ENCODE peak calls at places on chromosomes 7 and 10, in nine cellular contexts. C, X, W, A, V, P, O, Q and I are unnamed samples.

GRCh38 chr10:133307776-133308430 is 769 bp downstream of the TUBGCP2 start:
- DNase-seq in C (peak; percentile 93), X (peak; percentile 81), W (peak; percentile 91), A (peak; percentile 89), V (peak; percentile 92), P (peak; percentile 80), O (peak; percentile 58), Q (peak; percentile 98), I (peak; percentile 88)

GRCh38 chr10:49663596-49663995 is 15.9 kb upstream of the C10orf53 start:
- DNase-seq in C (no peak), X (no peak), W (no peak), A (no peak), V (no peak), P (no peak), O (no peak), Q (no peak), I (no peak)

GRCh38 chr7:159068893-159069448 is 75.7 kb downstream of the VIPR2 start:
- DNase-seq in C (no peak), X (no peak), W (no peak), A (no peak), V (no peak), P (no peak), O (no peak), Q (no peak), I (no peak)

GRCh38 chr10:62422068-62422590 is 48.0 kb downstream of the ZNF365 start:
- DNase-seq in C (no peak), X (peak; percentile 88), W (no peak), A (no peak), V (no peak), P (no peak), O (peak; percentile 90), Q (no peak), I (no peak)

GRCh38 chr7:30907527-30908267 is 4.0 kb upstream of the AQP1 start:
- DNase-seq in C (no peak), X (no peak), W (no peak), A (no peak), V (no peak), P (peak; percentile 72), O (no peak), Q (no peak), I (no peak)

GRCh38 chr10:43417950-43418768 is 9.2 kb upstream of the HNRNPF start:
- DNase-seq in C (no peak), X (no peak), W (no peak), A (no peak), V (no peak), P (no peak), O (no peak), Q (no peak), I (no peak)

GRCh38 chr7:150979706-150980390 is 1.7 kb upstream of the KCNH2 start:
- DNase-seq in C (no peak), X (no peak), W (no peak), A (no peak), V (no peak), P (no peak), O (no peak), Q (peak; percentile 23), I (no peak)

GRCh38 chr10:123835575-123835974 is 56.0 kb downstream of the CPXM2 start:
- DNase-seq in C (no peak), X (no peak), W (no peak), A (no peak), V (no peak), P (no peak), O (no peak), Q (no peak), I (no peak)

GRCh38 chr10:943334-944033 is 12.0 kb upstream of the LARP4B start:
- DNase-seq in C (no peak), X (no peak), W (no peak), A (no peak), V (no peak), P (no peak), O (no peak), Q (no peak), I (no peak)

GRCh38 chr10:16752099-16752498 is 65.1 kb downstream of the RSU1 start:
- DNase-seq in C (no peak), X (no peak), W (no peak), A (no peak), V (no peak), P (no peak), O (no peak), Q (no peak), I (no peak)

GRCh38 chr7:98200364-98200763 is 10.9 kb upstream of the BHLHA15 start:
- DNase-seq in C (no peak), X (no peak), W (no peak), A (no peak), V (no peak), P (no peak), O (no peak), Q (no peak), I (no peak)

GRCh38 chr7:111869266-111869665 is 307.0 kb upstream of the IMMP2L start:
- DNase-seq in C (no peak), X (no peak), W (no peak), A (no peak), V (no peak), P (no peak), O (no peak), Q (no peak), I (no peak)

GRCh38 chr10:21634599-21635365 is 100.8 kb downstream of the MLLT10 start:
- DNase-seq in C (no peak), X (no peak), W (no peak), A (no peak), V (no peak), P (no peak), O (peak; percentile 5), Q (no peak), I (no peak)

GRCh38 chr10:98020254-98020653 is 10.2 kb downstream of the CRTAC1 start:
- DNase-seq in C (no peak), X (no peak), W (no peak), A (no peak), V (no peak), P (no peak), O (no peak), Q (no peak), I (no peak)

DNA sequence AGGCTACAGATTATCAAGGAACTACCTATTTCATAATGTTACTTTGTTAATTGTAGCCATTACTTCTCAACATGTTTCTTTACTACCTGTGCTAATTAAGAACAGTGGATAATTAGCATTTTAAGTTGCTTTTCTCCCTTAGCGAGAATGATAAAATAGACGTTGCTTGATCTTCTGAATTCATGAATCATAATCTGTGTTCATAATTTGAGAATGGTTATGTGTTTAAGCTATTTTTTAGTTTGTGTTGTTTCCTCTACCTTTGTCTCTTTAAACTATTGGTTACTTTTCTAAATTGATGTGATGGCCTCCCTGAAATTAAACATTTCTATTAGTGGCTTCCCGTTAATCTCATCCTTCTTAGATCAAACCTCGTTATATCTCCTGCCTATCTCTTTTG is at the start of gene ZRANB1:
- DNase-seq in C (no peak), X (no peak), W (no peak), A (no peak), V (no peak), P (no peak), O (no peak), Q (no peak), I (no peak)
- H3K4me1 ChIP-seq in C (peaks cover 28% of the 10 kb centered on the region), X (peaks cover 7% of the 10 kb centered on the region), W (peaks cover 84% of the 10 kb centered on the region), A (no peaks in the 10 kb centered on the region), V (peaks cover 52% of the 10 kb centered on the region), P (peaks cover 16% of the 10 kb centered on the region), O (peaks cover 17% of the 10 kb centered on the region), Q (no peaks in the 10 kb centered on the region), I (peaks cover 5% of the 10 kb centered on the region)

DNA sequence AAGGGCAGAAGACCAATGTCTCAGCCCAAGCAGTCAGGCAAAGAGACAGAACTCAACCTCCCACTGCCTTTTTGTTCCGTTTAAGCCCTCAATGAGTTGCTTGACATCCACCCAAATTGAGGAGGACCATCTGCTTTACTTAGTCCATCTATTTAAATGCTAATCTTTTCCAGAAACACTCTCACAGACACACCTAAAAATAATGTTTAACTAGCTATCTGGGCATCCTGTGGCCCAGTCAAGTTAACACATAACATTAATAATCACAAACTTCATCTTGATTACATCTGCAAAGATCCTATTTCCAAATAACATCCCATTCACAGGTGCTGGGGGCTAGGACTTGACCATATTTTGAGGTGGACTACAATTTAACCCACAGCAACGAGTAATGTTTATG is 115.7 kb downstream of the RAB11FIP2 start:
- DNase-seq in C (no peak), X (no peak), W (no peak), A (no peak), V (no peak), P (no peak), O (no peak), Q (no peak), I (no peak)
- H3K4me3 ChIP-seq in C (no peak overlapping the region), X (no peak overlapping the region), W (no peak overlapping the region), A (no peak overlapping the region), V (no peak overlapping the region), P (no peak overlapping the region), O (no peak overlapping the region), Q (no peak overlapping the region), I (no peak overlapping the region)

GRCh38 chr10:118748041-118748440 is 6.7 kb downstream of the CACUL1 start:
- DNase-seq in C (no peak), X (no peak), W (no peak), A (no peak), V (no peak), P (no peak), O (no peak), Q (no peak), I (no peak)
- H3K9me3 ChIP-seq in C (no peaks in the 10 kb centered on the region), X (no peaks in the 10 kb centered on the region), W (no peaks in the 10 kb centered on the region), A (no peaks in the 10 kb centered on the region), V (no peaks in the 10 kb centered on the region), P (no peaks in the 10 kb centered on the region), O (no peaks in the 10 kb centered on the region), Q (no peaks in the 10 kb centered on the region), I (no peaks in the 10 kb centered on the region)

GRCh38 chr10:32938554-32939061 is 19.4 kb downstream of the ITGB1 start:
- DNase-seq in C (no peak), X (peak; percentile 37), W (peak; percentile 39), A (peak; percentile 63), V (no peak), P (no peak), O (no peak), Q (peak; percentile 56), I (peak; percentile 64)

GRCh38 chr10:32941357-32941756 is 16.7 kb downstream of the ITGB1 start:
- DNase-seq in C (no peak), X (no peak), W (no peak), A (no peak), V (no peak), P (no peak), O (no peak), Q (no peak), I (no peak)

GRCh38 chr10:32940321-32941264 is 17.4 kb downstream of the ITGB1 start:
- DNase-seq in C (no peak), X (peak; percentile 29), W (no peak), A (no peak), V (no peak), P (no peak), O (no peak), Q (no peak), I (no peak)

GRCh38 chr10:32939296-32940111 is 18.5 kb downstream of the ITGB1 start:
- DNase-seq in C (no peak), X (peak; percentile 34), W (no peak), A (no peak), V (no peak), P (no peak), O (no peak), Q (no peak), I (no peak)

DNA sequence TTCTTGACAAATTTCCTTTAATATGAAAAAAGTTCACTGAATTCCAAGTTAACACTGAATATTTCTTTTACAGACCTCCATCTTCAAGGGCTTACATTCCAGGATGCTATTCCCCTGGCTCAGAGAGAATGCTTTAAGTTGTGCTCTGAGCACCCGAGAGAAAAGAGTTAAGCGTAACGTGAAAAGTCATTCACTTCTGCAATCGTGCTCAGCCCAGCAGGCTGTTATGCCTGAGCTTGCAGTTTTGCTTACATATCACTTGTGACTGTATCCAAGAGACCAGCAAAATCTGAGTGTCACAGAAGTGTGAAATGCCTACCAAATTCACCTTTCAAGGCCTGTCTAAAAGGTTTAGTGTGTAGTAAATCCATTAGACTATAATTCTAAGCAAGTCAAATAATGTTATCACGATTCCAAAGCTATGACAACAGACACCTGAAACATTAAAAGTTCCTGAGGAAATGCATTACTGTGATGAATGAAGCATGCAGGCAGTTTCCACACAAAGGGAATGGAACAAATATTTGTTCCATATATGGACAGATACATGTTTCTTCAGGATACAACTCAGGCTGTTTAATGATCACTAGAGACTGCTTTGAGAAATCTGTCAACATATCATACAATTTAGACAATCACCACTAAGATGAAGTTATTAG is 20.1 kb downstream of the ITGB1 start:
- DNase-seq in C (no peak), X (peak; percentile 50), W (no peak), A (no peak), V (no peak), P (peak; percentile 58), O (peak; percentile 64), Q (no peak), I (peak; percentile 18)
- H3K4me1 ChIP-seq in C (peaks cover 17% of the 10 kb centered on the region), X (peaks cover 53% of the 10 kb centered on the region), W (peaks cover 82% of the 10 kb centered on the region), A (peaks cover 8% of the 10 kb centered on the region), V (peaks cover 68% of the 10 kb centered on the region), P (peaks cover 15% of the 10 kb centered on the region), O (peaks cover 30% of the 10 kb centered on the region), Q (peaks cover 33% of the 10 kb centered on the region), I (peaks cover 34% of the 10 kb centered on the region)